ENCODE peak calls at places on chromosomes 4 and X, in ten cellular contexts. U is kidney; I is ELR; E is RPMI7951; X is Ammon's horn; N is HFFc6; A is AML-193; B is BJ; K is heart right ventricle; J is stimulated activated CD8-positive, alpha-beta memory T cell treated with anti-CD3 and anti-CD28 coated beads, Interleukin-7, amount 100 ng/mL, for 1 hour. P is an unnamed sample.

GRCh38 chr4:3409571-3410091 is 32.1 kb upstream of the HGFAC start:
- DNase-seq in U (peak), I (no peak), E (no peak), X (no peak), N (no peak), A (no peak), B (no peak), K (no peak), J (no peak), P (no peak)

GRCh38 chrX:120604359-120604782 is 470 bp downstream of the MCTS1 start:
- DNase-seq in U (no peak), I (peak), E (peak), X (peak), N (peak), A (peak), B (no peak), K (no peak), J (no peak), P (no peak)

GRCh38 chr4:184273166-184274147 is 55.8 kb upstream of the ENPP6 start:
- DNase-seq in U (no peak), I (no peak), E (no peak), X (no peak), N (no peak), A (no peak), B (no peak), K (no peak), J (no peak), P (no peak)

GRCh38 chr4:78945638-78946179 is 6.5 kb upstream of the PAQR3 start:
- DNase-seq in U (no peak), I (peak), E (peak), X (no peak), N (peak), A (no peak), B (no peak), K (no peak), J (no peak), P (no peak)

GRCh38 chr4:185242749-185243533 is 33.5 kb downstream of the SNX25 start:
- DNase-seq in U (no peak), I (no peak), E (no peak), X (no peak), N (no peak), A (no peak), B (no peak), K (no peak), J (no peak), P (no peak)

GRCh38 chrX:148836741-148837140 is 336.3 kb downstream of the AFF2 start:
- DNase-seq in U (no peak), I (no peak), E (no peak), X (no peak), N (no peak), A (no peak), B (no peak), K (no peak), J (no peak), P (no peak)

GRCh38 chr4:26029512-26030131 is 115.6 kb downstream of the SMIM20 start:
- DNase-seq in U (no peak), I (no peak), E (no peak), X (no peak), N (no peak), A (no peak), B (no peak), K (no peak), J (no peak), P (no peak)

GRCh38 chr4:83043801-83044407 is 8.9 kb downstream of the COPS4 start:
- DNase-seq in U (no peak), I (peak), E (peak), X (no peak), N (peak), A (no peak), B (peak), K (no peak), J (no peak), P (no peak)

GRCh38 chrX:45322820-45323219 is 122.1 kb upstream of the DIPK2B start:
- DNase-seq in U (no peak), I (peak), E (peak), X (no peak), N (peak), A (no peak), B (no peak), K (no peak), J (no peak), P (no peak)